ENCODE peak calls at places on chromosome 3, in ten cellular contexts. J, L, U, F, T, R, S, P, G and B are unnamed samples.

GRCh38 chr3:131819656-131820055 is 215.2 kb downstream of the CPNE4 start:
- DNase-seq in J (no peak), R (no peak), U (no peak), T (no peak), S (no peak), P (no peak), G (no peak), F (no peak), L (no peak), B (no peak)

GRCh38 chr3:148042663-148043445 is 633.7 kb downstream of the ZIC1 start:
- DNase-seq in F (no peak), S (no peak), T (no peak), U (peak; percentile 78), R (peak; percentile 16), L (no peak), G (no peak), J (no peak), P (peak; percentile 59), B (peak; percentile 86)

GRCh38 chr3:66497288-66497972 is 3.4 kb downstream of the LRIG1 start:
- DNase-seq in F (no peak), U (no peak), J (no peak), T (no peak), G (no peak), P (no peak), S (no peak), L (no peak), R (no peak), B (no peak)

GRCh38 chr3:14716593-14716992 is 41.7 kb downstream of the C3orf20 start:
- DNase-seq in G (peak; percentile 76), F (no peak), U (peak; percentile 45), R (peak; percentile 56), T (no peak), P (peak; percentile 18), J (no peak), S (no peak), L (no peak), B (peak; percentile 19)

GRCh38 chr3:38489766-38490165 is 6.4 kb upstream of the EXOG start:
- DNase-seq in F (no peak), G (no peak), U (no peak), S (no peak), J (no peak), T (no peak), R (no peak), L (no peak), P (no peak), B (no peak)

GRCh38 chr3:45034612-45035252 is 8.6 kb downstream of the CLEC3B start:
- DNase-seq in J (peak; percentile 66), T (no peak), R (no peak), S (no peak), G (peak; percentile 59), U (no peak), L (peak; percentile 62), P (no peak), F (no peak), B (peak; percentile 23)

GRCh38 chr3:70899816-70900215 is 587.4 kb upstream of the MDFIC2 start:
- DNase-seq in U (no peak), T (no peak), L (no peak), P (no peak), R (no peak), J (no peak), F (no peak), S (no peak), G (no peak), B (no peak)

GRCh38 chr3:173938159-173938558 is 540.6 kb downstream of the NLGN1 start:
- DNase-seq in S (peak; percentile 32), P (peak; percentile 41), F (no peak), R (peak; percentile 60), T (no peak), J (no peak), G (peak; percentile 48), L (no peak), U (peak; percentile 45), B (peak; percentile 45)

GRCh38 chr3:114440700-114441099 is 146.9 kb downstream of the TIGIT start:
- DNase-seq in R (no peak), J (no peak), L (no peak), T (no peak), P (no peak), S (no peak), F (no peak), U (no peak), G (no peak), B (no peak)